ENCODE peak calls at places on chromosome 10, in nine cellular contexts. U, B, P, N, O, Y, D, J and T are unnamed samples.

GRCh38 chr10:133168617-133169031 is 8.6 kb downstream of the KNDC1 start:
- DNase-seq in U (no peak), B (no peak), P (no peak), N (no peak), O (no peak), Y (no peak), D (no peak), J (no peak), T (no peak)

GRCh38 chr10:51030480-51030879 is 43.8 kb upstream of the PRKG1 start:
- DNase-seq in U (no peak), B (no peak), P (no peak), N (no peak), O (no peak), Y (no peak), D (no peak), J (no peak), T (no peak)

GRCh38 chr10:75035975-75036708 is 75.3 kb upstream of the SAMD8 start:
- DNase-seq in U (peak), B (no peak), P (no peak), N (no peak), O (no peak), Y (no peak), D (no peak), J (peak), T (no peak)

GRCh38 chr10:63005246-63005645 is 127.9 kb upstream of the NRBF2 start:
- DNase-seq in U (peak), B (no peak), P (no peak), N (no peak), O (no peak), Y (no peak), D (no peak), J (peak), T (no peak)

GRCh38 chr10:101561068-101561915 is 26.8 kb downstream of the POLL start:
- DNase-seq in U (no peak), B (no peak), P (no peak), N (no peak), O (no peak), Y (no peak), D (no peak), J (no peak), T (no peak)

GRCh38 chr10:33967721-33968120 is 633.3 kb upstream of the NRP1 start:
- DNase-seq in U (no peak), B (no peak), P (no peak), N (no peak), O (no peak), Y (no peak), D (no peak), J (no peak), T (no peak)

GRCh38 chr10:120514035-120514620 is 57.1 kb downstream of the PLPP4 start:
- DNase-seq in U (peak), B (no peak), P (peak), N (no peak), O (no peak), Y (peak), D (no peak), J (peak), T (no peak)

GRCh38 chr10:5628366-5628765 is 38.0 kb downstream of the ASB13 start:
- DNase-seq in U (no peak), B (no peak), P (no peak), N (no peak), O (no peak), Y (peak), D (no peak), J (no peak), T (no peak)

GRCh38 chr10:490256-490655 is 199.2 kb downstream of the DIP2C start:
- DNase-seq in U (peak), B (no peak), P (no peak), N (no peak), O (no peak), Y (no peak), D (no peak), J (no peak), T (no peak)

GRCh38 chr10:47248436-47249090 is 51.4 kb upstream of the GDF10 start:
- DNase-seq in U (no peak), B (no peak), P (no peak), N (no peak), O (no peak), Y (no peak), D (no peak), J (no peak), T (no peak)

GRCh38 chr10:62112325-62112724 is 156.3 kb downstream of the RTKN2 start:
- DNase-seq in U (no peak), B (no peak), P (no peak), N (no peak), O (no peak), Y (peak), D (no peak), J (peak), T (no peak)

GRCh38 chr10:95363303-95363912 is 72.6 kb upstream of the PDLIM1 start:
- DNase-seq in U (peak), B (peak), P (peak), N (no peak), O (peak), Y (peak), D (no peak), J (peak), T (no peak)

GRCh38 chr10:111934926-111935325 is 248.6 kb downstream of the GPAM start:
- DNase-seq in U (no peak), B (no peak), P (no peak), N (no peak), O (no peak), Y (no peak), D (no peak), J (no peak), T (no peak)

GRCh38 chr10:37906382-37906781 is 49.0 kb upstream of the ZNF248 start:
- DNase-seq in U (no peak), B (no peak), P (no peak), N (no peak), O (no peak), Y (no peak), D (no peak), J (no peak), T (no peak)

GRCh38 chr10:60869916-60870728 is 73.9 kb downstream of the RHOBTB1 start:
- DNase-seq in U (no peak), B (no peak), P (no peak), N (no peak), O (no peak), Y (peak), D (no peak), J (no peak), T (no peak)

GRCh38 chr10:93894516-93895378 is 969 bp downstream of the SLC35G1 start:
- DNase-seq in U (peak), B (no peak), P (no peak), N (no peak), O (no peak), Y (peak), D (no peak), J (peak), T (no peak)